ENCODE peak calls at places on chromosome 16, in six cellular contexts. Y, F, L, V, K and R are unnamed samples.

GRCh38 chr16:66933776-66934137 is 445 bp downstream of the CIAO2B start:
- DNase-seq in V (no peak), Y (no peak), L (peak; percentile 71), F (no peak), K (peak; percentile 55), R (no peak)

GRCh38 chr16:27112093-27112811 is 45.5 kb downstream of the C16orf82 start:
- DNase-seq in Y (no peak), F (no peak), K (no peak), L (no peak), V (no peak), R (no peak)

GRCh38 chr16:4556580-4556979 is 440 bp downstream of the C16orf96 start:
- DNase-seq in V (no peak), L (no peak), F (no peak), K (no peak), Y (no peak), R (no peak)

GRCh38 chr16:29920690-29921371 is 5.2 kb downstream of the KCTD13 start:
- DNase-seq in L (no peak), V (no peak), F (no peak), Y (no peak), K (no peak), R (no peak)

GRCh38 chr16:73298562-73298961 is 250.6 kb upstream of the ZFHX3 start:
- DNase-seq in V (no peak), L (no peak), K (no peak), F (no peak), Y (peak; percentile 34), R (no peak)

GRCh38 chr16:65934443-65934842 is 432.0 kb upstream of the CDH5 start:
- DNase-seq in L (no peak), F (no peak), K (no peak), V (no peak), Y (no peak), R (no peak)

GRCh38 chr16:58236231-58236690 is 38.4 kb upstream of the CSNK2A2 start:
- DNase-seq in L (peak; percentile 61), K (peak; percentile 57), Y (peak; percentile 93), F (peak; percentile 57), V (peak; percentile 78), R (peak; percentile 78)

GRCh38 chr16:64731891-64732290 is 390.0 kb downstream of the CDH11 start:
- DNase-seq in L (no peak), F (no peak), Y (no peak), K (no peak), V (no peak), R (no peak)

GRCh38 chr16:65070831-65071230 is 51.0 kb downstream of the CDH11 start:
- DNase-seq in F (no peak), L (peak; percentile 11), K (peak; percentile 90), V (no peak), Y (no peak), R (no peak)

GRCh38 chr16:50425044-50425443 is 56.3 kb upstream of the BRD7 start:
- DNase-seq in K (no peak), V (no peak), F (no peak), Y (no peak), L (no peak), R (no peak)

GRCh38 chr16:19757026-19757425 is 39.0 kb downstream of the IQCK start:
- DNase-seq in K (no peak), L (peak; percentile 26), V (no peak), Y (no peak), F (no peak), R (no peak)
- H3K4me2 ChIP-seq in K (no peak overlapping the region), L (no peak overlapping the region), V (no peak overlapping the region), Y (no peak overlapping the region), F (no peak overlapping the region), R (no peak overlapping the region)

GRCh38 chr16:87860553-87861299 is 8.6 kb downstream of the SLC7A5 start:
- DNase-seq in V (no peak), L (no peak), Y (no peak), K (peak; percentile 70), F (no peak), R (no peak)
- H3K4me1 ChIP-seq in V (peaks cover 93% of the 10 kb centered on the region), L (peaks cover 64% of the 10 kb centered on the region), Y (peaks cover 3% of the 10 kb centered on the region), K (peaks cover 36% of the 10 kb centered on the region), F (peaks cover 45% of the 10 kb centered on the region), R (peaks cover 99% of the 10 kb centered on the region)

DNA sequence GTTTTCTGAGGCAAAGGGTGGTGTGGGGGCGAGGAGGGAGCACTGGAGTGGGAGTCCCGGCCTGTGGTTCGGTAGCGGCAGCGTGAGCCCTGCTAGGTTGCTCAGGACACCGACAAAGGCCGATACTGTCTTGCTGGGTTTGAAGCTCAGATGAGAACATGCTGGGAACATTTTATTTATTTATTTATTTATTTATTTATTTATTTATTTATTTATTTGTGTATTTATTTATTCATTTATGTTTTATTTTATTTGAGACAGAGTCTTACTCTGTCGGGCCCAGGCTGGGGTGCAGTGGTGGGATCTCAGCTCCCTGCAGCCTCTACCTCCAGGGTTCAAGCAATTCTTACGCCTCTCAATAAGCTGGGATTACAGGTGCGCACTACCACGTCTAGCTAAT is 117.9 kb upstream of the GSE1 start:
- DNase-seq in Y (no peak), F (no peak), V (no peak), K (no peak), L (no peak), R (no peak)
- H3K4me3 ChIP-seq in Y (no peak overlapping the region), F (no peak overlapping the region), V (no peak overlapping the region), K (no peak overlapping the region), L (no peak overlapping the region), R (no peak overlapping the region)

GRCh38 chr16:2716948-2717347 is 3.1 kb downstream of the PRSS27 start:
- DNase-seq in K (no peak), V (no peak), F (no peak), Y (peak; percentile 44), L (no peak), R (no peak)

GRCh38 chr16:2720719-2721633 is 952 bp upstream of the PRSS27 start:
- DNase-seq in F (peak; percentile 62), Y (peak; percentile 96), V (peak; percentile 91), L (peak; percentile 72), K (peak; percentile 80), R (peak; percentile 92)

GRCh38 chr16:2717360-2718263 is 2.4 kb downstream of the PRSS27 start:
- DNase-seq in Y (no peak), F (no peak), V (no peak), K (no peak), L (no peak), R (no peak)

GRCh38 chr16:2719328-2720062 is 529 bp downstream of the PRSS27 start:
- DNase-seq in V (no peak), F (no peak), K (peak; percentile 18), L (no peak), Y (no peak), R (no peak)

GRCh38 chr16:2720063-2720455 is at the start of gene PRSS27:
- DNase-seq in L (no peak), F (no peak), V (no peak), K (no peak), Y (peak; percentile 12), R (no peak)
- H3K4me2 ChIP-seq in L (peak within 1 kb of the TSS; percentile 92), F (peak within 1 kb of the TSS; percentile 81), V (peak within 1 kb of the TSS; percentile 54), K (peak within 1 kb of the TSS; percentile 73), Y (peak within 1 kb of the TSS; percentile 75), R (peak within 1 kb of the TSS; percentile 90)